ENCODE peak calls at places on chromosomes 3 and 15, in eight cellular contexts. One of them, this sample, is unnamed.

GRCh38 chr15:100129677-100130076 is 212.1 kb downstream of the ADAMTS17 start:
- DNase-seq in heart right ventricle: no peak
- DNase-seq in HFFc6: no peak
- DNase-seq in endothelial cell: no peak
- DNase-seq in progenitor cell of endocrine pancreas: no peak
- DNase-seq in Panc1: no peak
- DNase-seq in AG04449: no peak
- DNase-seq in psoas muscle: no peak
- DNase-seq in this sample: no peak

GRCh38 chr3:50162034-50162883 is 7.1 kb downstream of the SEMA3F start:
- DNase-seq in heart right ventricle: no peak
- DNase-seq in HFFc6: no peak
- DNase-seq in endothelial cell: no peak
- DNase-seq in progenitor cell of endocrine pancreas: no peak
- DNase-seq in Panc1: no peak
- DNase-seq in AG04449: no peak
- DNase-seq in psoas muscle: no peak
- DNase-seq in this sample: no peak

GRCh38 chr3:107627962-107628542 is 105.3 kb downstream of the BBX start:
- DNase-seq in heart right ventricle: no peak
- DNase-seq in HFFc6: no peak
- DNase-seq in endothelial cell: no peak
- DNase-seq in progenitor cell of endocrine pancreas: no peak
- DNase-seq in Panc1: no peak
- DNase-seq in AG04449: no peak
- DNase-seq in psoas muscle: no peak
- DNase-seq in this sample: no peak

GRCh38 chr3:95154775-95155174 is 1091.9 kb downstream of the NSUN3 start:
- DNase-seq in heart right ventricle: no peak
- DNase-seq in HFFc6: no peak
- DNase-seq in endothelial cell: no peak
- DNase-seq in progenitor cell of endocrine pancreas: no peak
- DNase-seq in Panc1: no peak
- DNase-seq in AG04449: no peak
- DNase-seq in psoas muscle: no peak
- DNase-seq in this sample: no peak

GRCh38 chr3:117885046-117885445 is 1149.6 kb downstream of the IGSF11 start:
- DNase-seq in heart right ventricle: no peak
- DNase-seq in HFFc6: no peak
- DNase-seq in endothelial cell: no peak
- DNase-seq in progenitor cell of endocrine pancreas: no peak
- DNase-seq in Panc1: no peak
- DNase-seq in AG04449: no peak
- DNase-seq in psoas muscle: no peak
- DNase-seq in this sample: no peak

GRCh38 chr3:127324913-127325629 is 37.2 kb upstream of the PRR20G start:
- DNase-seq in heart right ventricle: no peak
- DNase-seq in HFFc6: no peak
- DNase-seq in endothelial cell: no peak
- DNase-seq in progenitor cell of endocrine pancreas: no peak
- DNase-seq in Panc1: no peak
- DNase-seq in AG04449: no peak
- DNase-seq in psoas muscle: no peak
- DNase-seq in this sample: no peak

GRCh38 chr3:41598329-41598728 is 363.6 kb downstream of the ULK4 start:
- DNase-seq in heart right ventricle: no peak
- DNase-seq in HFFc6: no peak
- DNase-seq in endothelial cell: no peak
- DNase-seq in progenitor cell of endocrine pancreas: no peak
- DNase-seq in Panc1: no peak
- DNase-seq in AG04449: no peak
- DNase-seq in psoas muscle: no peak
- DNase-seq in this sample: no peak

GRCh38 chr15:64324513-64324912 is 31.5 kb downstream of the CSNK1G1 start:
- DNase-seq in heart right ventricle: no peak
- DNase-seq in HFFc6: peak
- DNase-seq in endothelial cell: no peak
- DNase-seq in progenitor cell of endocrine pancreas: no peak
- DNase-seq in Panc1: no peak
- DNase-seq in AG04449: no peak
- DNase-seq in psoas muscle: no peak
- DNase-seq in this sample: no peak

GRCh38 chr3:13161021-13161759 is 88.0 kb upstream of the IQSEC1 start:
- DNase-seq in heart right ventricle: no peak
- DNase-seq in HFFc6: no peak
- DNase-seq in endothelial cell: no peak
- DNase-seq in progenitor cell of endocrine pancreas: no peak
- DNase-seq in Panc1: no peak
- DNase-seq in AG04449: no peak
- DNase-seq in psoas muscle: no peak
- DNase-seq in this sample: no peak

GRCh38 chr3:58884457-58884856 is 165.4 kb downstream of the CFAP20DC start:
- DNase-seq in heart right ventricle: no peak
- DNase-seq in HFFc6: no peak
- DNase-seq in endothelial cell: no peak
- DNase-seq in progenitor cell of endocrine pancreas: no peak
- DNase-seq in Panc1: no peak
- DNase-seq in AG04449: no peak
- DNase-seq in psoas muscle: no peak
- DNase-seq in this sample: no peak

GRCh38 chr3:119637679-119638525 is 22.5 kb downstream of the POPDC2 start:
- DNase-seq in heart right ventricle: no peak
- DNase-seq in HFFc6: peak
- DNase-seq in endothelial cell: no peak
- DNase-seq in progenitor cell of endocrine pancreas: no peak
- DNase-seq in Panc1: no peak
- DNase-seq in AG04449: peak
- DNase-seq in psoas muscle: no peak
- DNase-seq in this sample: no peak

GRCh38 chr15:89448825-89449224 is 47.6 kb downstream of the RHCG start:
- DNase-seq in heart right ventricle: no peak
- DNase-seq in HFFc6: no peak
- DNase-seq in endothelial cell: no peak
- DNase-seq in progenitor cell of endocrine pancreas: no peak
- DNase-seq in Panc1: no peak
- DNase-seq in AG04449: no peak
- DNase-seq in psoas muscle: no peak
- DNase-seq in this sample: no peak

GRCh38 chr3:156140196-156140595 is 19.8 kb downstream of the KCNAB1 start:
- DNase-seq in heart right ventricle: no peak
- DNase-seq in HFFc6: no peak
- DNase-seq in endothelial cell: no peak
- DNase-seq in progenitor cell of endocrine pancreas: no peak
- DNase-seq in Panc1: no peak
- DNase-seq in AG04449: no peak
- DNase-seq in psoas muscle: no peak
- DNase-seq in this sample: no peak

GRCh38 chr3:156132313-156132712 is 11.9 kb downstream of the KCNAB1 start:
- DNase-seq in heart right ventricle: no peak
- DNase-seq in HFFc6: no peak
- DNase-seq in endothelial cell: no peak
- DNase-seq in progenitor cell of endocrine pancreas: no peak
- DNase-seq in Panc1: no peak
- DNase-seq in AG04449: no peak
- DNase-seq in psoas muscle: no peak
- DNase-seq in this sample: no peak

GRCh38 chr3:156131241-156131640 is 10.9 kb downstream of the KCNAB1 start:
- DNase-seq in heart right ventricle: no peak
- DNase-seq in HFFc6: no peak
- DNase-seq in endothelial cell: no peak
- DNase-seq in progenitor cell of endocrine pancreas: no peak
- DNase-seq in Panc1: no peak
- DNase-seq in AG04449: no peak
- DNase-seq in psoas muscle: no peak
- DNase-seq in this sample: no peak

GRCh38 chr3:156131799-156132198 is 11.4 kb downstream of the KCNAB1 start:
- DNase-seq in heart right ventricle: no peak
- DNase-seq in HFFc6: no peak
- DNase-seq in endothelial cell: no peak
- DNase-seq in progenitor cell of endocrine pancreas: no peak
- DNase-seq in Panc1: no peak
- DNase-seq in AG04449: no peak
- DNase-seq in psoas muscle: no peak
- DNase-seq in this sample: no peak

GRCh38 chr3:156135921-156136655 is 15.7 kb downstream of the KCNAB1 start:
- DNase-seq in heart right ventricle: no peak
- DNase-seq in HFFc6: no peak
- DNase-seq in endothelial cell: no peak
- DNase-seq in progenitor cell of endocrine pancreas: no peak
- DNase-seq in Panc1: no peak
- DNase-seq in AG04449: no peak
- DNase-seq in psoas muscle: no peak
- DNase-seq in this sample: no peak
- TF ChIP-seq CTCF in heart right ventricle: no peak
- TF ChIP-seq CTCF in HFFc6: peak
- TF ChIP-seq CTCF in endothelial cell: peak
- TF ChIP-seq CTCF in progenitor cell of endocrine pancreas: peak
- TF ChIP-seq CTCF in Panc1: peak
- TF ChIP-seq CTCF in AG04449: no peak
- TF ChIP-seq CTCF in psoas muscle: no peak
- TF ChIP-seq CTCF in this sample: no peak

DNA sequence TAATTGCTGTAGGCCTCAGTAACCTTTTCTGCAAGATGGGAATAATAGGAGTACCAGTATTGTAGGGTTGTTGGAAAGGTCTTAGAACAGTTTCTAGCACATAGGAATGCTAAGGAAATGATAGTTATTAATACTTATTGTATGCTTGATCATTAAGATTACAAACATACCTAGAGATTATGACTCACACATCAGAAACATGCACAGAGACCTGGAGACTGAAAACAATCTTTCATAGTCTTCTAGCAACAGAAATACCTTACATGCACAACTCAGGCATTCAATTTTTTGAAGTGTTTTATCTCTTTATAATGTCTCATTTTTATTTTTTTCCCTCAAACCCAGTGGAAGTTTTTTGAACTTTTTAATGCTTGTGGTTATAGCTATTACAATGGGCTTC is 104.4 kb upstream of the ZBTB20 start:
- DNase-seq in heart right ventricle: no peak
- DNase-seq in HFFc6: peak
- DNase-seq in endothelial cell: no peak
- DNase-seq in progenitor cell of endocrine pancreas: no peak
- DNase-seq in Panc1: no peak
- DNase-seq in AG04449: no peak
- DNase-seq in psoas muscle: no peak
- DNase-seq in this sample: no peak
- TF ChIP-seq CTCF in heart right ventricle: no peak
- TF ChIP-seq CTCF in HFFc6: no peak
- TF ChIP-seq CTCF in endothelial cell: no peak
- TF ChIP-seq CTCF in progenitor cell of endocrine pancreas: no peak
- TF ChIP-seq CTCF in Panc1: no peak
- TF ChIP-seq CTCF in AG04449: no peak
- TF ChIP-seq CTCF in psoas muscle: no peak
- TF ChIP-seq CTCF in this sample: no peak

GRCh38 chr3:43624619-43625305 is 3.0 kb upstream of the ANO10 start:
- DNase-seq in heart right ventricle: no peak
- DNase-seq in HFFc6: no peak
- DNase-seq in endothelial cell: no peak
- DNase-seq in progenitor cell of endocrine pancreas: no peak
- DNase-seq in Panc1: no peak
- DNase-seq in AG04449: no peak
- DNase-seq in psoas muscle: no peak
- DNase-seq in this sample: no peak
- TF ChIP-seq CTCF in heart right ventricle: no peak
- TF ChIP-seq CTCF in HFFc6: no peak
- TF ChIP-seq CTCF in endothelial cell: no peak
- TF ChIP-seq CTCF in progenitor cell of endocrine pancreas: no peak
- TF ChIP-seq CTCF in Panc1: no peak
- TF ChIP-seq CTCF in AG04449: no peak
- TF ChIP-seq CTCF in psoas muscle: no peak
- TF ChIP-seq CTCF in this sample: no peak

GRCh38 chr3:25897019-25897418 is 107.1 kb downstream of the OXSM start:
- DNase-seq in heart right ventricle: no peak
- DNase-seq in HFFc6: no peak
- DNase-seq in endothelial cell: peak
- DNase-seq in progenitor cell of endocrine pancreas: no peak
- DNase-seq in Panc1: peak
- DNase-seq in AG04449: no peak
- DNase-seq in psoas muscle: no peak
- DNase-seq in this sample: no peak
- TF ChIP-seq CTCF in heart right ventricle: no peak
- TF ChIP-seq CTCF in HFFc6: peak
- TF ChIP-seq CTCF in endothelial cell: peak
- TF ChIP-seq CTCF in progenitor cell of endocrine pancreas: peak
- TF ChIP-seq CTCF in Panc1: peak
- TF ChIP-seq CTCF in AG04449: peak
- TF ChIP-seq CTCF in psoas muscle: no peak
- TF ChIP-seq CTCF in this sample: no peak

GRCh38 chr3:194686414-194686815 is 732 bp downstream of the FAM43A start:
- DNase-seq in heart right ventricle: no peak
- DNase-seq in HFFc6: peak
- DNase-seq in endothelial cell: no peak
- DNase-seq in progenitor cell of endocrine pancreas: no peak
- DNase-seq in Panc1: no peak
- DNase-seq in AG04449: no peak
- DNase-seq in psoas muscle: no peak
- DNase-seq in this sample: no peak

GRCh38 chr3:194688207-194688711 is 2.6 kb downstream of the FAM43A start:
- DNase-seq in heart right ventricle: peak
- DNase-seq in HFFc6: no peak
- DNase-seq in endothelial cell: peak
- DNase-seq in progenitor cell of endocrine pancreas: no peak
- DNase-seq in Panc1: no peak
- DNase-seq in AG04449: no peak
- DNase-seq in psoas muscle: peak
- DNase-seq in this sample: no peak

GRCh38 chr3:194688946-194689345 is 3.3 kb downstream of the FAM43A start:
- DNase-seq in heart right ventricle: no peak
- DNase-seq in HFFc6: no peak
- DNase-seq in endothelial cell: no peak
- DNase-seq in progenitor cell of endocrine pancreas: no peak
- DNase-seq in Panc1: no peak
- DNase-seq in AG04449: no peak
- DNase-seq in psoas muscle: no peak
- DNase-seq in this sample: no peak

GRCh38 chr3:194686816-194687637 is 1.3 kb downstream of the FAM43A start:
- DNase-seq in heart right ventricle: peak
- DNase-seq in HFFc6: peak
- DNase-seq in endothelial cell: peak
- DNase-seq in progenitor cell of endocrine pancreas: peak
- DNase-seq in Panc1: no peak
- DNase-seq in AG04449: no peak
- DNase-seq in psoas muscle: peak
- DNase-seq in this sample: peak

GRCh38 chr3:194687638-194688206 is 2.0 kb downstream of the FAM43A start:
- DNase-seq in heart right ventricle: peak
- DNase-seq in HFFc6: peak
- DNase-seq in endothelial cell: peak
- DNase-seq in progenitor cell of endocrine pancreas: peak
- DNase-seq in Panc1: no peak
- DNase-seq in AG04449: no peak
- DNase-seq in psoas muscle: peak
- DNase-seq in this sample: peak
- TF ChIP-seq CTCF in heart right ventricle: no peak
- TF ChIP-seq CTCF in HFFc6: peak
- TF ChIP-seq CTCF in endothelial cell: peak
- TF ChIP-seq CTCF in progenitor cell of endocrine pancreas: peak
- TF ChIP-seq CTCF in Panc1: peak
- TF ChIP-seq CTCF in AG04449: peak
- TF ChIP-seq CTCF in psoas muscle: peak
- TF ChIP-seq CTCF in this sample: no peak